ENCODE peak calls at places on chromosome 17, in ten cellular contexts. Y, A, S, P, E, Z, M, D, B and W are unnamed samples.

GRCh38 chr17:59620518-59621259 is 994 bp downstream of the CLTC start:
- DNase-seq in Y (no peak), A (peak), S (peak), P (no peak), E (peak), Z (no peak), M (peak), D (peak), B (peak), W (peak)

GRCh38 chr17:75808905-75809621 is 24.5 kb downstream of the UNK start:
- DNase-seq in Y (no peak), A (no peak), S (no peak), P (no peak), E (no peak), Z (peak), M (no peak), D (no peak), B (no peak), W (no peak)

GRCh38 chr17:82371333-82372062 is at the start of gene UTS2R:
- DNase-seq in Y (no peak), A (no peak), S (no peak), P (no peak), E (no peak), Z (no peak), M (no peak), D (no peak), B (no peak), W (no peak)

GRCh38 chr17:55420776-55421178 is 858 bp downstream of the MMD start:
- DNase-seq in Y (no peak), A (peak), S (no peak), P (no peak), E (peak), Z (no peak), M (peak), D (no peak), B (no peak), W (peak)

GRCh38 chr17:82054351-82055022 is 2.8 kb downstream of the GPS1 start:
- DNase-seq in Y (no peak), A (no peak), S (no peak), P (no peak), E (no peak), Z (no peak), M (no peak), D (no peak), B (no peak), W (no peak)

GRCh38 chr17:67995568-67996191 is 589 bp downstream of the C17orf58 start:
- DNase-seq in Y (no peak), A (no peak), S (no peak), P (no peak), E (peak), Z (no peak), M (peak), D (no peak), B (no peak), W (no peak)

GRCh38 chr17:40475234-40476210 is 25.9 kb downstream of the TNS4 start:
- DNase-seq in Y (no peak), A (no peak), S (no peak), P (no peak), E (no peak), Z (no peak), M (no peak), D (no peak), B (no peak), W (no peak)

GRCh38 chr17:5950871-5951270 is 119.3 kb upstream of the WSCD1 start:
- DNase-seq in Y (no peak), A (no peak), S (no peak), P (no peak), E (no peak), Z (no peak), M (no peak), D (no peak), B (no peak), W (no peak)

GRCh38 chr17:72111374-72111773 is 9.4 kb upstream of the SOX9 start:
- DNase-seq in Y (no peak), A (no peak), S (no peak), P (no peak), E (no peak), Z (no peak), M (no peak), D (no peak), B (no peak), W (no peak)

GRCh38 chr17:82440991-82441627 is 9.4 kb downstream of the CYBC1 start:
- DNase-seq in Y (no peak), A (no peak), S (no peak), P (no peak), E (no peak), Z (no peak), M (no peak), D (no peak), B (peak), W (no peak)

GRCh38 chr17:35242158-35242804 is 591 bp upstream of the SLFN5 start:
- DNase-seq in Y (no peak), A (peak), S (peak), P (peak), E (peak), Z (peak), M (peak), D (peak), B (peak), W (peak)

GRCh38 chr17:64984776-64985521 is 65.7 kb upstream of the LRRC37A3 start:
- DNase-seq in Y (no peak), A (no peak), S (no peak), P (peak), E (peak), Z (no peak), M (peak), D (peak), B (no peak), W (peak)

GRCh38 chr17:62823111-62823895 is 15.2 kb upstream of the MARCHF10 start:
- DNase-seq in Y (no peak), A (no peak), S (no peak), P (peak), E (no peak), Z (no peak), M (no peak), D (peak), B (no peak), W (no peak)

GRCh38 chr17:46935658-46936266 is 12.8 kb downstream of the GOSR2 start:
- DNase-seq in Y (no peak), A (no peak), S (no peak), P (no peak), E (no peak), Z (no peak), M (no peak), D (no peak), B (no peak), W (no peak)

GRCh38 chr17:28544402-28545140 is 7.9 kb downstream of the UNC119 start:
- DNase-seq in Y (no peak), A (no peak), S (no peak), P (no peak), E (no peak), Z (no peak), M (no peak), D (no peak), B (no peak), W (no peak)

GRCh38 chr17:66373944-66374817 is 71.8 kb downstream of the PRKCA start:
- DNase-seq in Y (no peak), A (peak), S (no peak), P (no peak), E (peak), Z (no peak), M (peak), D (no peak), B (peak), W (peak)

GRCh38 chr17:69325518-69326301 is 1.2 kb downstream of the ABCA5 start:
- DNase-seq in Y (no peak), A (no peak), S (no peak), P (no peak), E (no peak), Z (no peak), M (no peak), D (no peak), B (no peak), W (no peak)

GRCh38 chr17:41737680-41738023 is 3.2 kb upstream of the HAP1 start:
- DNase-seq in Y (no peak), A (no peak), S (no peak), P (no peak), E (no peak), Z (no peak), M (no peak), D (peak), B (no peak), W (no peak)

GRCh38 chr17:3678821-3679175 is 10.2 kb downstream of the EMC6 start:
- DNase-seq in Y (no peak), A (no peak), S (no peak), P (no peak), E (no peak), Z (no peak), M (no peak), D (no peak), B (no peak), W (no peak)

GRCh38 chr17:79997004-79997673 is 38.5 kb downstream of the TBC1D16 start:
- DNase-seq in Y (no peak), A (peak), S (peak), P (no peak), E (peak), Z (no peak), M (peak), D (no peak), B (no peak), W (peak)

GRCh38 chr17:37025241-37025640 is 76.5 kb downstream of the AATF start:
- DNase-seq in Y (no peak), A (no peak), S (no peak), P (no peak), E (no peak), Z (no peak), M (no peak), D (no peak), B (no peak), W (no peak)

GRCh38 chr17:27860971-27861669 is 32.0 kb downstream of the LYRM9 start:
- DNase-seq in Y (no peak), A (no peak), S (no peak), P (no peak), E (no peak), Z (no peak), M (no peak), D (no peak), B (no peak), W (no peak)

GRCh38 chr17:8223356-8224063 is 13.1 kb upstream of the AURKB start:
- DNase-seq in Y (no peak), A (peak), S (peak), P (peak), E (peak), Z (no peak), M (no peak), D (peak), B (no peak), W (peak)